ENCODE peak calls at places on chromosome 14, in five cellular contexts. C is colonic mucosa, L is DND-41, R is heart left ventricle, H is IMR-90. A is an unnamed sample.

GRCh38 chr14:78987006-78987405 is 816.8 kb downstream of the NRXN3 start:
- DNase-seq in C (no peak), L (no peak), R (no peak), H (no peak), A (no peak)

GRCh38 chr14:23608454-23608853 is 27.7 kb upstream of the DHRS2 start:
- DNase-seq in C (no peak), L (no peak), R (peak; percentile 77), H (no peak), A (no peak)

GRCh38 chr14:83217492-83217891 is 1683.8 kb upstream of the SEL1L start:
- DNase-seq in C (peak; percentile 29), L (no peak), R (no peak), H (peak; percentile 96), A (no peak)

GRCh38 chr14:96225745-96226151 is 21.1 kb downstream of the BDKRB2 start:
- DNase-seq in C (peak; percentile 72), L (no peak), R (no peak), H (peak; percentile 64), A (peak; percentile 93)

GRCh38 chr14:82796081-82796480 is 1262.4 kb upstream of the SEL1L start:
- DNase-seq in C (no peak), L (no peak), R (no peak), H (no peak), A (no peak)

GRCh38 chr14:92880351-92880750 is 42.6 kb upstream of the CHGA start:
- DNase-seq in C (no peak), L (no peak), R (no peak), H (no peak), A (no peak)

GRCh38 chr14:95140060-95140858 is 17.1 kb downstream of the DICER1 start:
- DNase-seq in C (no peak), L (no peak), R (no peak), H (peak; percentile 58), A (no peak)

GRCh38 chr14:26252176-26252575 is 345.7 kb downstream of the NOVA1 start:
- DNase-seq in C (no peak), L (no peak), R (no peak), H (no peak), A (no peak)

GRCh38 chr14:51807355-51807754 is 53.1 kb upstream of the GNG2 start:
- DNase-seq in C (no peak), L (no peak), R (no peak), H (peak; percentile 56), A (no peak)

GRCh38 chr14:67525389-67525788 is 7.7 kb upstream of the PLEKHH1 start:
- DNase-seq in C (no peak), L (no peak), R (no peak), H (no peak), A (no peak)

GRCh38 chr14:69483765-69484443 is 624 bp upstream of the PLEKHD1 start:
- DNase-seq in C (no peak), L (no peak), R (peak; percentile 62), H (peak; percentile 13), A (peak; percentile 93)

GRCh38 chr14:77980475-77981321 is 180.8 kb downstream of the ADCK1 start:
- DNase-seq in C (peak; percentile 36), L (no peak), R (peak; percentile 55), H (no peak), A (no peak)

GRCh38 chr14:29475641-29476040 is 452.0 kb downstream of the PRKD1 start:
- DNase-seq in C (no peak), L (no peak), R (no peak), H (no peak), A (no peak)

GRCh38 chr14:93317836-93318807 is 14.7 kb downstream of the BTBD7 start:
- DNase-seq in C (no peak), L (no peak), R (no peak), H (peak; percentile 41), A (no peak)

GRCh38 chr14:102321456-102322101 is 2.0 kb downstream of the ZNF839 start:
- DNase-seq in C (no peak), L (no peak), R (peak; percentile 41), H (no peak), A (no peak)

GRCh38 chr14:22657861-22658260 is 13.7 kb upstream of the OR6J1 start:
- DNase-seq in C (no peak), L (no peak), R (no peak), H (peak; percentile 49), A (no peak)

GRCh38 chr14:82045339-82045738 is 511.7 kb upstream of the SEL1L start:
- DNase-seq in C (no peak), L (no peak), R (no peak), H (no peak), A (no peak)

GRCh38 chr14:93332032-93332852 is 594 bp downstream of the BTBD7 start:
- DNase-seq in C (peak; percentile 54), L (peak; percentile 45), R (peak; percentile 80), H (peak; percentile 49), A (peak; percentile 92)

GRCh38 chr14:23561873-23562821 is 5.4 kb downstream of the AP1G2 start:
- DNase-seq in C (no peak), L (no peak), R (no peak), H (no peak), A (peak; percentile 59)

GRCh38 chr14:50303744-50304471 is 8.1 kb downstream of the L2HGDH start:
- DNase-seq in C (no peak), L (no peak), R (no peak), H (peak; percentile 28), A (no peak)

GRCh38 chr14:21308479-21309237 is 28.8 kb downstream of the RPGRIP1 start:
- DNase-seq in C (peak; percentile 91), L (peak; percentile 14), R (peak; percentile 70), H (peak; percentile 23), A (no peak)

GRCh38 chr14:23339506-23340268 is 13.0 kb downstream of the SLC22A17 start:
- DNase-seq in C (no peak), L (no peak), R (no peak), H (no peak), A (no peak)

DNA sequence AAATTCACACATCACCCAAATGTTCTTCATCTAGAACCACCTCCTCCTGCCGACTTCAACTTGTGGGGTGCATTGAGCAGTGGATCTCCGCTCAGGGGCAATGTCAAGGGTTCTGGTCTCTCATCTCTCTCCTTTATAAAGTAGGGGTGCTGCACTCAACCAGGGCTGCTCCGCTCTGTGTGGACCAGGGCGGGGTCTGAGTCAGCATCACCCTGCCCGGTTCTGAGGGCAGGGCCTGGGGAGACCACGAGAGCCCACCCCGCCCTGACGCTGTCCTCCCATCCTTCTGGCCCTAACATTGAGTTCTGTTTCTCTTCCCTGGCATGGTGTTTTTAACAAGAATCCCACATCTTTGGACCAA is 311.6 kb upstream of the DIO3 start:
- DNase-seq in C (no peak), L (no peak), R (no peak), H (no peak), A (peak; percentile 74)
- H3K27ac ChIP-seq in C (no peak overlapping the region), L (no peak overlapping the region), R (no peak overlapping the region), H (no peak overlapping the region), A (no peak overlapping the region)

DNA sequence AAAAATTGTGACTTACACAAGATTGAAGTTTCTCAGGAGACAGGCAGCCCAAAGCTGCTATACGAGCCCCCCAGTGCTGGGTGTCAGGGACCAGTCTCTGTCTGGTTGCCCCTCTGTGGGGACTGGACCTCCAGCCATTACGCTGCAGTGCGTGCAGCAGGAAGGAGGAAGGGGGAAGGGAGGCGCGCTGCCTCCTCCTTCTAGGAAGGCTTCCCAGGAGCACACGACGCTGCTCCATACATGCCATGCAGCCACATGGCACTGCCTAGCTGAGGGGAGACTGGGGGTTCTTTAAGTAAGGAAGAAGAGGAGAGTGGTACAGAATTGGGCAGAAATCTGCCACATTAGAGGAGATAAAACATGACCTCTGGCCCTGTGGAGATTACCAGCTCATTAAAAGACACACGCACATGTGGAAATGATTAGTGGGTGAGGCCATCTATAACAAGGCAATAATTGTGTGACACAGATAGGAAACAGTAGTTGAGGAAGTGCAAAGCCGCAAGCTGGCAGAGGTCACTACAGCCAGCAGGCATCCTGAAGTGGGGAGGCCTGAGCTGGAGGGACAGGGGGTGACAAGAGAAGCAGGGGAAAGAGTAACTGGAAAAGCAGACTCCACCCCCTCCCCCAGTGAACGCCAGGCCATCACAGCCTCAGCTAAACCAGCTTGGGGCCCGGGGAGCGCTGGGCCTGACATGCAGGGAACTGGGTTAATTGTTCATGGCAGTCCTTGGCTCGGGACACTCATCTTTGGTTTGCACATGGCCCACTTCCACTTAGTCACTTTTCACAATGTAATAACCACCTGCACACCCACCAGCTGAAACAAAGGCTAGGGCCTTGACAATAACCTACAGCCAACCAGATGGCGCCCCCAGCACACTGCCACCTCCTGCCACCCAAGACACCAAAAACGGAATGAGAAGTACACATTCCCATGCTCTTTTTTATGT is 39.6 kb downstream of the CCDC88C start:
- DNase-seq in C (no peak), L (no peak), R (peak; percentile 56), H (no peak), A (no peak)
- H3K27ac ChIP-seq in C (peak overlapping the region; percentile 53), L (peak overlapping the region; percentile 18), R (no peak overlapping the region), H (no peak overlapping the region), A (no peak overlapping the region)

GRCh38 chr14:61656341-61656740 is 39.0 kb upstream of the HIF1A start:
- DNase-seq in C (no peak), L (no peak), R (no peak), H (no peak), A (no peak)
- H3K27ac ChIP-seq in C (no peak overlapping the region), L (no peak overlapping the region), R (no peak overlapping the region), H (no peak overlapping the region), A (no peak overlapping the region)

GRCh38 chr14:105902131-105902898 is 375.9 kb downstream of the TMEM121 start:
- DNase-seq in C (no peak), L (no peak), R (no peak), H (no peak), A (peak; percentile 55)
- H3K27ac ChIP-seq in C (no peak overlapping the region), L (no peak overlapping the region), R (no peak overlapping the region), H (no peak overlapping the region), A (no peak overlapping the region)

GRCh38 chr14:47438650-47439140 is 236.7 kb downstream of the MDGA2 start:
- DNase-seq in C (no peak), L (no peak), R (no peak), H (no peak), A (no peak)
- H3K27ac ChIP-seq in C (no peak overlapping the region), L (no peak overlapping the region), R (peak overlapping the region; percentile 53), H (no peak overlapping the region), A (no peak overlapping the region)

DNA sequence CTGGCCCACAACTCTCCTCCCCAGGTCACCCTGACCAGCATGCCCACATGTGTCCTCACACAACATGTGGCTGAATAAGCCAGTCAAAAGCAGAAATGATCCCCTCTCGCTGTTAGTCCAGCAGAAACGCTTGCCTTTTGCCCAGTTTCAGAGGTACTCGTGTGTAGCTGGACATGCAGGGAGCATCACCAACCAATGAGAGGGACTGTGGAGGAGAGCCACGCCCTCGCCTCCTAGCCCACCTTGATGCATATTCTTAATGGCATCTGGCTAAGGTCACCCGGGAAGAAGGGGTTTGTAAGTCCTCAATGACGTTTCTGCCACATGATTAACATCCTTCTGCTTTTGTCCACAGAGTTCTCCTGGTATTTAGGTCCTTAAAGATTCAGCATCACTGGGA is 134.1 kb downstream of the GCH1 start:
- DNase-seq in C (no peak), L (no peak), R (no peak), H (peak; percentile 28), A (no peak)
- H3K27ac ChIP-seq in C (no peak overlapping the region), L (no peak overlapping the region), R (peak overlapping the region; percentile 88), H (no peak overlapping the region), A (peak overlapping the region; percentile 40)